ENCODE peak calls at places on chromosome 21, in seven cellular contexts. A, G, C, L, E, H and R are unnamed samples.

GRCh38 chr21:42189860-42190491 is 29.0 kb upstream of the ABCG1 start:
- DNase-seq in A (no peak), G (no peak), C (no peak), L (no peak), E (no peak), H (no peak), R (no peak)

GRCh38 chr21:17527240-17527639 is 14.4 kb downstream of the CXADR start:
- DNase-seq in A (no peak), G (peak), C (no peak), L (no peak), E (no peak), H (no peak), R (peak)

GRCh38 chr21:43295016-43295958 is 126.5 kb downstream of the CRYAA start:
- DNase-seq in A (no peak), G (no peak), C (no peak), L (no peak), E (no peak), H (no peak), R (no peak)

GRCh38 chr21:15732290-15732995 is 2.7 kb downstream of the USP25 start:
- DNase-seq in A (peak), G (no peak), C (no peak), L (peak), E (no peak), H (peak), R (peak)

GRCh38 chr21:43731891-43732711 is 13.2 kb downstream of the PDXK start:
- DNase-seq in A (no peak), G (no peak), C (no peak), L (no peak), E (no peak), H (no peak), R (no peak)

GRCh38 chr21:35646606-35647005 is 413.7 kb downstream of the SETD4 start:
- DNase-seq in A (no peak), G (no peak), C (no peak), L (no peak), E (no peak), H (no peak), R (no peak)

GRCh38 chr21:41180752-41181151 is 12.8 kb downstream of the BACE2 start:
- DNase-seq in A (no peak), G (no peak), C (no peak), L (no peak), E (no peak), H (no peak), R (no peak)

GRCh38 chr21:15415541-15416261 is 314.1 kb upstream of the USP25 start:
- DNase-seq in A (no peak), G (no peak), C (no peak), L (no peak), E (no peak), H (no peak), R (peak)

GRCh38 chr21:24290151-24290833 is 1317.0 kb downstream of the MRPL39 start:
- DNase-seq in A (no peak), G (no peak), C (no peak), L (no peak), E (no peak), H (no peak), R (no peak)

GRCh38 chr21:46500224-46500861 is 41.7 kb downstream of the DIP2A start:
- DNase-seq in A (no peak), G (no peak), C (no peak), L (no peak), E (peak), H (no peak), R (peak)

GRCh38 chr21:21196848-21197247 is 198.6 kb downstream of the NCAM2 start:
- DNase-seq in A (no peak), G (no peak), C (no peak), L (no peak), E (no peak), H (no peak), R (no peak)

GRCh38 chr21:21200103-21200938 is 202.1 kb downstream of the NCAM2 start:
- DNase-seq in A (no peak), G (no peak), C (no peak), L (no peak), E (peak), H (no peak), R (no peak)

GRCh38 chr21:21199342-21200102 is 201.3 kb downstream of the NCAM2 start:
- DNase-seq in A (no peak), G (no peak), C (no peak), L (no peak), E (no peak), H (no peak), R (no peak)

GRCh38 chr21:21195417-21195816 is 197.2 kb downstream of the NCAM2 start:
- DNase-seq in A (no peak), G (no peak), C (no peak), L (no peak), E (no peak), H (no peak), R (no peak)

GRCh38 chr21:21196087-21196486 is 197.9 kb downstream of the NCAM2 start:
- DNase-seq in A (no peak), G (no peak), C (no peak), L (no peak), E (no peak), H (no peak), R (no peak)
- TF ChIP-seq TAF1 in A (no peak), G (no peak), C (no peak), L (no peak), E (no peak), H (no peak), R (no peak)

DNA sequence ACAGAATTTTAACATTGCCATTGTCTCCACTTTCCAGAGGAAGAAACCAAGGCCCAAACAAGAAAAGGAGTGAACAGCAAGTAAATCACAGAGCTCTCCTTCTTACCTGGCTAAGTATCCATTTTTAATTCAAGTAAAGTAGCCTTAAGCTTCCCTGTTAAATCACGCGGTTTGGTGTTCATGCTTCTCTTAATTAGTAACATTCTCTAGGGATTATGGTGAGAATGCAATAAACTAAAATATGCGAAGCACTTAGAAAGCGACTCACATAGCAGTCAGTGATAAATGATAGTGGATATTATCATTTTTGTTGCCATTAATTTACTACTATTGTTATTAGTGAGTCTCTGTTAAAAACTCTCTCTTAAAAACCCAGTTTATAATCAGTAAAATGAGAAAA is 630.5 kb upstream of the TMPRSS15 start:
- DNase-seq in A (no peak), G (no peak), C (no peak), L (no peak), E (no peak), H (no peak), R (no peak)
- TF ChIP-seq TAF1 in A (no peak), G (no peak), C (no peak), L (no peak), E (no peak), H (no peak), R (no peak)

GRCh38 chr21:39116761-39117425 is 66.4 kb downstream of the PSMG1 start:
- DNase-seq in A (no peak), G (no peak), C (no peak), L (no peak), E (no peak), H (no peak), R (no peak)
- TF ChIP-seq TAF1 in A (no peak), G (no peak), C (no peak), L (no peak), E (no peak), H (no peak), R (no peak)

GRCh38 chr21:45322231-45322959 is 34.7 kb upstream of the POFUT2 start:
- DNase-seq in A (no peak), G (no peak), C (no peak), L (no peak), E (no peak), H (no peak), R (no peak)

GRCh38 chr21:45319461-45320211 is 31.9 kb upstream of the POFUT2 start:
- DNase-seq in A (no peak), G (no peak), C (no peak), L (no peak), E (no peak), H (no peak), R (no peak)

GRCh38 chr21:45320991-45321656 is 33.4 kb upstream of the POFUT2 start:
- DNase-seq in A (no peak), G (no peak), C (no peak), L (no peak), E (no peak), H (no peak), R (no peak)

GRCh38 chr21:45318556-45319341 is 31.1 kb upstream of the POFUT2 start:
- DNase-seq in A (no peak), G (no peak), C (no peak), L (no peak), E (peak), H (no peak), R (peak)

DNA sequence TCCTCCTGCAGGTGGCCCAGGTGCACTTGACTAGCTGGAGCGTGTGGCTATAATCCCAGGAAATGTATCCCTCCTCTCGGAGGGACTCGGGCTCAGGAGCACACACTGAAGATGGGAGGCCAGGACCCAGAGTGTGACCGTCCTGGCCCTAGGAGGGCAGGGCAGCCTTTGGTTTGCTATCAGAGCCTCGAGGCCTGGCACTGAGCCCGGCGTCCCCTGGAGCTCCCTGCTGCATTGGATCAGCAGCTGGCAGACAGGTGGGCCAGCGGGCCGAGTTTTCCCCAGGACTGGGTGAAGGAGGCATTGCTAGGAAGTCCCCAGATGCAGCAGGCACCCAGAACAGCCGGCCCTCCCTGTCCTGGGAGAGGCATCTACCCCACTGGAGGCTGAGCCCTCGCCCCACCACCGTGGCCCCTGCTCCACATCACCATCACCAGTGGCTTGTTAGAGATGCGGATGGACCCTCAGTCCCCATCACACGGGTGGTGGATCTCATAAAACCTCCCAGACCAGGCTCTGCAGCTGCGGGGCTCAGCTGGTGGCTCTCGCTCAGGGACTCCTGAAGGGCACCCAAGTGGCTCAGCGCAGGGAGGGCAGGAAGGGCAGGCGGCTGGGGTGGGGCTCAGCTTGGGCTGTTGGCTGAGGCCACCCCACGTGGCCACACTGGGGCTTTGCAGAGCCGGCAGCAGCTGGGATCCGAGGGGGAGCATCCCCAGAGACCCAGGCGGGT is 32.7 kb upstream of the POFUT2 start:
- DNase-seq in A (no peak), G (peak), C (no peak), L (no peak), E (no peak), H (no peak), R (no peak)
- TF ChIP-seq TAF1 in A (no peak), G (no peak), C (no peak), L (no peak), E (no peak), H (no peak), R (no peak)

GRCh38 chr21:25767921-25768320 is 33.1 kb downstream of the GABPA start:
- DNase-seq in A (no peak), G (no peak), C (no peak), L (no peak), E (no peak), H (no peak), R (no peak)

GRCh38 chr21:25760061-25760460 is 25.3 kb downstream of the GABPA start:
- DNase-seq in A (no peak), G (no peak), C (no peak), L (no peak), E (no peak), H (no peak), R (no peak)

GRCh38 chr21:25759573-25759972 is 24.8 kb downstream of the GABPA start:
- DNase-seq in A (no peak), G (no peak), C (no peak), L (no peak), E (no peak), H (no peak), R (no peak)

GRCh38 chr21:25764065-25764464 is 29.3 kb downstream of the GABPA start:
- DNase-seq in A (no peak), G (no peak), C (no peak), L (no peak), E (no peak), H (no peak), R (no peak)
- TF ChIP-seq TAF1 in A (no peak), G (no peak), C (no peak), L (no peak), E (no peak), H (no peak), R (no peak)

GRCh38 chr21:32921632-32922230 is 104.0 kb upstream of the OLIG2 start:
- DNase-seq in A (no peak), G (no peak), C (peak), L (no peak), E (peak), H (no peak), R (no peak)
- TF ChIP-seq TAF1 in A (no peak), G (no peak), C (no peak), L (no peak), E (no peak), H (no peak), R (no peak)

DNA sequence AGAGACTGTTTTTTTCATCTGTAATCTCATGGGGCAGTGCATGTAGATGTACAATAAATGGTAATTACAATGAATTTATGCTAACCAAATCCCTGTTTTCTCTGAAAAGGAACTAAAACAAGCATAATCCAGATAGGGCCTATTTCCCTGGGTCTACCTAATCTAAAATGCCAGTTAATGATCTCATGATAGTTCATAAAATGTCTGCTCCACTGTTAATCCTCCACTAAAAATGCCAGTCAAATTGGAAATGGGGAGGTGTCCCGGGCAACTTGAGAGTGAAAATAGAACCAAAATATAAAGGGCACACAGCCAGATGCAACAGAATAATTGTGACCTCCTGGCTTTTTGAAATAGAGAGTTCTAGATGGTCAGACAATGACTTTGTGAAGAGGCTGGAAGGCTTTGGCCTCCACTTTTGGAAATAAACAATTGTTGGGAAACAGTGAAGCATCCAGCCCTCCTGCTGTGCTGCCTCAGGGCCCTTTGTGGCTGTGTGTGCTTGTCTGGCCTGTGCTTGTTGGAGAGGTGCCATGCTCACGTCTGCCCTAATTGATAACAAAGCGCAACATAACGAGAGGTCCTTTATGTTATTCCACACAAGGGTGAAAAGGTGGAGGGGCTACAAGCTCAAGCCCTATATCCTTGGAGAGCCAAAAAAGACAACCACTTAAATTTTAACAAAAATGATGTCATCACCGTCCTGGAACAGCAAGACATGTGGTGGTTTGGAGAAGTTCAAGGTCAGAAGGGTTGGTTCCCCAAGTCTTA is 97.8 kb downstream of the ATP5PO start:
- DNase-seq in A (no peak), G (peak), C (no peak), L (no peak), E (no peak), H (no peak), R (no peak)
- TF ChIP-seq TAF1 in A (no peak), G (no peak), C (no peak), L (no peak), E (no peak), H (no peak), R (no peak)